ENCODE peak calls at places on chromosomes 13 and 19, in eight cellular contexts. D is ascending aorta; K is vagina; Z is GM23338; F is effector memory CD4-positive, alpha-beta T cell; L is mucosa of descending colon; P is psoas muscle; G is aorta. U is an unnamed sample.

GRCh38 chr19:7772752-7773291 is 9.8 kb downstream of the CLEC4M start:
- DNase-seq in K (no peak), G (no peak), P (no peak), L (no peak), F (no peak), Z (no peak), D (no peak), U (peak; percentile 53)

GRCh38 chr13:30757026-30757425 is 21.7 kb downstream of the ALOX5AP start:
- DNase-seq in P (no peak), K (no peak), D (no peak), L (no peak), Z (no peak), G (no peak), F (no peak), U (no peak)

GRCh38 chr13:110885966-110886365 is 28.9 kb downstream of the ANKRD10 start:
- DNase-seq in G (no peak), D (no peak), F (no peak), Z (peak; percentile 73), P (no peak), K (no peak), L (no peak), U (no peak)

GRCh38 chr19:49858591-49858985 is 7.6 kb downstream of the PTOV1 start:
- DNase-seq in Z (no peak), F (no peak), D (no peak), K (no peak), P (peak; percentile 38), L (no peak), G (peak; percentile 70), U (peak; percentile 47)

GRCh38 chr13:49571299-49572240 is 13.8 kb downstream of the RCBTB1 start:
- DNase-seq in K (no peak), Z (no peak), P (no peak), F (no peak), D (no peak), L (no peak), G (no peak), U (no peak)

GRCh38 chr13:86581711-86582110 is 782.5 kb upstream of the SLITRK6 start:
- DNase-seq in K (no peak), P (no peak), L (no peak), G (no peak), D (no peak), F (no peak), Z (no peak), U (no peak)

GRCh38 chr19:33552191-33552927 is 30.8 kb upstream of the PEPD start:
- DNase-seq in K (no peak), F (no peak), L (no peak), Z (no peak), G (peak; percentile 55), P (no peak), D (no peak), U (no peak)

GRCh38 chr13:42728507-42729180 is 52.7 kb upstream of the FAM216B start:
- DNase-seq in D (no peak), K (no peak), P (no peak), L (no peak), G (no peak), Z (no peak), F (no peak), U (peak; percentile 53)

GRCh38 chr19:38650911-38651584 is 3.6 kb downstream of the ACTN4 start:
- DNase-seq in Z (no peak), G (no peak), K (no peak), D (no peak), P (no peak), L (peak; percentile 53), F (no peak), U (no peak)

GRCh38 chr13:43077906-43078305 is 54.5 kb downstream of the DNAJC15 start:
- DNase-seq in F (no peak), Z (peak; percentile 44), P (no peak), K (no peak), G (no peak), D (no peak), L (no peak), U (no peak)

GRCh38 chr13:48629282-48629681 is 24.4 kb upstream of the CYSLTR2 start:
- DNase-seq in F (no peak), Z (no peak), D (no peak), G (no peak), L (peak; percentile 47), P (no peak), K (no peak), U (no peak)

GRCh38 chr19:39780894-39781293 is 2.2 kb downstream of the LEUTX start:
- DNase-seq in Z (no peak), P (no peak), G (no peak), D (no peak), K (no peak), L (no peak), F (no peak), U (no peak)

GRCh38 chr13:27264181-27264580 is 6.4 kb upstream of the RASL11A start:
- DNase-seq in L (no peak), Z (no peak), P (no peak), G (no peak), F (no peak), K (no peak), D (no peak), U (no peak)

GRCh38 chr19:16795731-16796130 is 33.5 kb upstream of the SIN3B start:
- DNase-seq in D (no peak), G (peak; percentile 25), K (no peak), Z (peak; percentile 41), P (no peak), F (no peak), L (no peak), U (peak; percentile 76)

GRCh38 chr13:104315606-104316005 is 1249.4 kb upstream of the SLC10A2 start:
- DNase-seq in D (no peak), L (no peak), Z (no peak), P (no peak), G (no peak), F (no peak), K (no peak), U (no peak)

GRCh38 chr13:44649118-44649455 is 73.0 kb upstream of the TSC22D1 start:
- DNase-seq in P (no peak), K (no peak), G (no peak), D (no peak), L (no peak), Z (peak; percentile 75), F (no peak), U (no peak)

GRCh38 chr19:43552616-43553015 is 19.6 kb downstream of the ZNF575 start:
- DNase-seq in K (no peak), D (no peak), L (no peak), P (no peak), G (no peak), Z (no peak), F (no peak), U (no peak)
- H3K36me3 ChIP-seq in K (no peaks in the 10 kb centered on the region), D (peaks cover 74% of the 10 kb centered on the region), L (no peaks in the 10 kb centered on the region), P (peaks cover 6% of the 10 kb centered on the region), G (peaks cover 5% of the 10 kb centered on the region), Z (no peaks in the 10 kb centered on the region), F (peaks cover 54% of the 10 kb centered on the region), U (peaks cover 56% of the 10 kb centered on the region)

GRCh38 chr13:21016487-21016886 is 44.9 kb downstream of the LATS2 start:
- DNase-seq in F (no peak), Z (no peak), L (no peak), D (no peak), P (no peak), G (no peak), K (no peak), U (peak; percentile 50)
- H3K4me1 ChIP-seq in F (no peaks in the 10 kb centered on the region), Z (peaks cover 21% of the 10 kb centered on the region), L (no peaks in the 10 kb centered on the region), D (peaks cover 69% of the 10 kb centered on the region), P (peaks cover 72% of the 10 kb centered on the region), G (peaks cover 7% of the 10 kb centered on the region), K (peaks cover 83% of the 10 kb centered on the region), U (peaks cover 7% of the 10 kb centered on the region)

GRCh38 chr19:46775642-46776258 is 12.6 kb downstream of the SLC1A5 start:
- DNase-seq in P (no peak), F (no peak), Z (no peak), D (no peak), K (no peak), L (no peak), G (no peak), U (no peak)
- H3K36me3 ChIP-seq in P (no peaks in the 10 kb centered on the region), F (peaks cover 28% of the 10 kb centered on the region), Z (peaks cover 41% of the 10 kb centered on the region), D (peaks cover 36% of the 10 kb centered on the region), K (no peaks in the 10 kb centered on the region), L (peaks cover 17% of the 10 kb centered on the region), G (peaks cover 7% of the 10 kb centered on the region), U (peaks cover 46% of the 10 kb centered on the region)

DNA sequence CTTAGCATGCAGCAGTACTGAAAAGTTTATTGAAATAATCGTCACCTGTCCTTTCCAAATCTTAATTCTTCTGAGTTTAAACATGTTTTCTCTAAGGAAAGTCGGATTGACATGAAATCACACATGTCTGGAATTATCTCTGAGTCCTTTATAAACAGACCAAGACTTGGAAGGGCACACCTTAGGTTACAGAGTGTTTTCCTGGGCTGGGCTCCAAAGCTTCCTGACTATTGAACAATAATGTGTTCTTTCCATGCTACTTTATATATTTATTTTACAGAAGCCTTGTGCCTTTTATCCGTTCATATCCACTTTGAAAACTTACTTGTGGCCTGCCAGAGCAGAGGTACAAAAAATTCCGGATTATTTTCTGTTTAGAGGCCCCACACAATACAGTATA is 52.1 kb downstream of the LRCH1 start:
- DNase-seq in L (no peak), P (no peak), G (no peak), Z (no peak), D (no peak), K (no peak), F (no peak), U (no peak)
- H3K4me1 ChIP-seq in L (peaks cover 27% of the 10 kb centered on the region), P (peaks cover 28% of the 10 kb centered on the region), G (peaks cover 14% of the 10 kb centered on the region), Z (peaks cover 13% of the 10 kb centered on the region), D (peaks cover 81% of the 10 kb centered on the region), K (peaks cover 87% of the 10 kb centered on the region), F (peaks cover 15% of the 10 kb centered on the region), U (peaks cover 14% of the 10 kb centered on the region)

DNA sequence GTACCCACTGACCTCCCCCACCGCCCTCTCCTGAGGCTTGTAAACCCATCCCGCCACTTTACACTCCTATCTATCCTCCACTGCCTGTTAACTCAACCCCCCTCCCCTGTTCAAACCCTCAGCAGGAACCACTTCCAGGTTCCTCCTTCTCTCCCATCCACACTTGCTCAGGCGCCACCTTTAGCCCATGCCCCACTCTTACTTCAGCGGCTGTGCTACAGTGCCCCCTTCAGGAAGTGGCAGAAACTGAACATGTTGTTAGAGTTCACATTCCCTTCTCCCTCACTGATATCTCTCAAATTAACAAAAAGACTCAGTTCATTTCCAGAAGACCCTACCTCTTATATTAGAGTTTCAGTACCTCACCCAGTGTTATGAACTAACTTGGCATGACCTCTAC is 49.4 kb downstream of the ZNF91 start:
- DNase-seq in Z (peak; percentile 82), K (no peak), G (no peak), D (no peak), P (no peak), L (no peak), F (no peak), U (no peak)
- H3K36me3 ChIP-seq in Z (peaks cover 19% of the 10 kb centered on the region), K (no peaks in the 10 kb centered on the region), G (peaks cover 7% of the 10 kb centered on the region), D (peaks cover 68% of the 10 kb centered on the region), P (peaks cover 2% of the 10 kb centered on the region), L (peaks cover 3% of the 10 kb centered on the region), F (peaks cover 43% of the 10 kb centered on the region), U (peaks cover 29% of the 10 kb centered on the region)

DNA sequence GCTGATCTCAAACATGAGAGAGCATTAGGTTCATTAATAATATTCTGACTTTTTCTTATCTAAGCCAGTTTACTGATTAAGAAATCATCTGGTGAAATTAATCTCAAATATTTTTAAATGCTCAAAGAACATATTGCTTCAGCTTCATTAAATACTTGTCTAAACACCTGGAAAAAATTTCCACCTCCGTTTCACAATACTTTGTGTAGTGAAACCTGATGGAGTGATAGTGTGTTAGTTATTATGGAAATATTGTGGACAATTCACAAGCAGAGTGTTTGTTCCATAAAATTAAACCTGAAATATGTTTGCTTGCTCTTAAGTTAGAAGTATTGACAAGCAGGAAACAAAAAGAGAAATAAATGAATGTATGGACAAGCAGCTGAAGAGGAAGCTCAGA is 57.3 kb upstream of the RNF113B start:
- DNase-seq in Z (no peak), D (no peak), G (no peak), F (no peak), L (no peak), P (no peak), K (no peak), U (no peak)
- H3K4me1 ChIP-seq in Z (peaks cover 9% of the 10 kb centered on the region), D (no peaks in the 10 kb centered on the region), G (no peaks in the 10 kb centered on the region), F (no peaks in the 10 kb centered on the region), L (no peaks in the 10 kb centered on the region), P (no peaks in the 10 kb centered on the region), K (peaks cover 5% of the 10 kb centered on the region), U (no peaks in the 10 kb centered on the region)

U was measured in trophoblast cell.